ENCODE peak calls at places on chromosomes 11 and 22, in ten cellular contexts. One of them, this sample, is unnamed.

GRCh38 chr11:58829736-58830135 is 14.8 kb downstream of the GLYATL2 start:
- DNase-seq in left cardiac atrium: no peak
- DNase-seq in EH: peak; percentile 72
- DNase-seq in A172: no peak
- DNase-seq in NCI-H1417: no peak
- DNase-seq in progenitor cell of endocrine pancreas: no peak
- DNase-seq in T-helper 9 cell: no peak
- DNase-seq in lung: no peak
- DNase-seq in activated T-cell treated with anti-CD3 and anti-CD28 coated beads, Interleukin-2, amount 50 U/mL, for 72 hours: no peak
- DNase-seq in right lobe of liver: no peak
- DNase-seq in this sample: no peak

GRCh38 chr11:134275534-134276395 is at the start of gene GLB1L3:
- DNase-seq in left cardiac atrium: no peak
- DNase-seq in EH: peak; percentile 26
- DNase-seq in A172: no peak
- DNase-seq in NCI-H1417: peak; percentile 70
- DNase-seq in progenitor cell of endocrine pancreas: peak; percentile 22
- DNase-seq in T-helper 9 cell: peak; percentile 65
- DNase-seq in lung: no peak
- DNase-seq in activated T-cell treated with anti-CD3 and anti-CD28 coated beads, Interleukin-2, amount 50 U/mL, for 72 hours: peak; percentile 83
- DNase-seq in right lobe of liver: peak; percentile 40
- DNase-seq in this sample: peak; percentile 44

GRCh38 chr11:18312663-18313420 is 9.1 kb downstream of the HPS5 start:
- DNase-seq in left cardiac atrium: no peak
- DNase-seq in EH: peak; percentile 90
- DNase-seq in A172: peak; percentile 31
- DNase-seq in NCI-H1417: no peak
- DNase-seq in progenitor cell of endocrine pancreas: no peak
- DNase-seq in T-helper 9 cell: no peak
- DNase-seq in lung: no peak
- DNase-seq in activated T-cell treated with anti-CD3 and anti-CD28 coated beads, Interleukin-2, amount 50 U/mL, for 72 hours: no peak
- DNase-seq in right lobe of liver: no peak
- DNase-seq in this sample: no peak

GRCh38 chr11:19736831-19737230 is 24.2 kb downstream of the NAV2 start:
- DNase-seq in left cardiac atrium: no peak
- DNase-seq in EH: no peak
- DNase-seq in A172: no peak
- DNase-seq in NCI-H1417: no peak
- DNase-seq in progenitor cell of endocrine pancreas: no peak
- DNase-seq in T-helper 9 cell: no peak
- DNase-seq in lung: no peak
- DNase-seq in activated T-cell treated with anti-CD3 and anti-CD28 coated beads, Interleukin-2, amount 50 U/mL, for 72 hours: no peak
- DNase-seq in right lobe of liver: no peak
- DNase-seq in this sample: no peak

GRCh38 chr22:17570851-17571631 is 7.7 kb downstream of the SLC25A18 start:
- DNase-seq in left cardiac atrium: peak; percentile 90
- DNase-seq in EH: peak; percentile 92
- DNase-seq in A172: no peak
- DNase-seq in NCI-H1417: no peak
- DNase-seq in progenitor cell of endocrine pancreas: no peak
- DNase-seq in T-helper 9 cell: no peak
- DNase-seq in lung: peak; percentile 65
- DNase-seq in activated T-cell treated with anti-CD3 and anti-CD28 coated beads, Interleukin-2, amount 50 U/mL, for 72 hours: no peak
- DNase-seq in right lobe of liver: peak; percentile 63
- DNase-seq in this sample: no peak

GRCh38 chr11:73393479-73394415 is 17.5 kb downstream of the RELT start:
- DNase-seq in left cardiac atrium: peak; percentile 72
- DNase-seq in EH: peak; percentile 84
- DNase-seq in A172: peak; percentile 85
- DNase-seq in NCI-H1417: peak; percentile 80
- DNase-seq in progenitor cell of endocrine pancreas: peak; percentile 58
- DNase-seq in T-helper 9 cell: peak; percentile 53
- DNase-seq in lung: peak; percentile 76
- DNase-seq in activated T-cell treated with anti-CD3 and anti-CD28 coated beads, Interleukin-2, amount 50 U/mL, for 72 hours: peak; percentile 65
- DNase-seq in right lobe of liver: peak; percentile 68
- DNase-seq in this sample: peak; percentile 41

GRCh38 chr22:27775087-27775697 is 26.4 kb downstream of the MN1 start:
- DNase-seq in left cardiac atrium: peak; percentile 56
- DNase-seq in EH: peak; percentile 9
- DNase-seq in A172: peak; percentile 31
- DNase-seq in NCI-H1417: no peak
- DNase-seq in progenitor cell of endocrine pancreas: no peak
- DNase-seq in T-helper 9 cell: no peak
- DNase-seq in lung: no peak
- DNase-seq in activated T-cell treated with anti-CD3 and anti-CD28 coated beads, Interleukin-2, amount 50 U/mL, for 72 hours: no peak
- DNase-seq in right lobe of liver: no peak
- DNase-seq in this sample: no peak

GRCh38 chr11:102070766-102071165 is 23.5 kb downstream of the CFAP300 start:
- DNase-seq in left cardiac atrium: no peak
- DNase-seq in EH: no peak
- DNase-seq in A172: no peak
- DNase-seq in NCI-H1417: no peak
- DNase-seq in progenitor cell of endocrine pancreas: no peak
- DNase-seq in T-helper 9 cell: no peak
- DNase-seq in lung: no peak
- DNase-seq in activated T-cell treated with anti-CD3 and anti-CD28 coated beads, Interleukin-2, amount 50 U/mL, for 72 hours: no peak
- DNase-seq in right lobe of liver: no peak
- DNase-seq in this sample: no peak

GRCh38 chr22:25404923-25405853 is 159.3 kb upstream of the GRK3 start:
- DNase-seq in left cardiac atrium: peak; percentile 86
- DNase-seq in EH: peak; percentile 80
- DNase-seq in A172: no peak
- DNase-seq in NCI-H1417: peak; percentile 60
- DNase-seq in progenitor cell of endocrine pancreas: peak; percentile 48
- DNase-seq in T-helper 9 cell: peak; percentile 49
- DNase-seq in lung: peak; percentile 74
- DNase-seq in activated T-cell treated with anti-CD3 and anti-CD28 coated beads, Interleukin-2, amount 50 U/mL, for 72 hours: peak; percentile 81
- DNase-seq in right lobe of liver: peak; percentile 88
- DNase-seq in this sample: peak; percentile 32

GRCh38 chr11:111770581-111771134 is 4.5 kb upstream of the PPP2R1B start:
- DNase-seq in left cardiac atrium: no peak
- DNase-seq in EH: no peak
- DNase-seq in A172: no peak
- DNase-seq in NCI-H1417: no peak
- DNase-seq in progenitor cell of endocrine pancreas: no peak
- DNase-seq in T-helper 9 cell: no peak
- DNase-seq in lung: no peak
- DNase-seq in activated T-cell treated with anti-CD3 and anti-CD28 coated beads, Interleukin-2, amount 50 U/mL, for 72 hours: no peak
- DNase-seq in right lobe of liver: no peak
- DNase-seq in this sample: no peak

GRCh38 chr11:132962026-132962425 is 570.3 kb downstream of the OPCML start:
- DNase-seq in left cardiac atrium: no peak
- DNase-seq in EH: peak; percentile 96
- DNase-seq in A172: peak; percentile 35
- DNase-seq in NCI-H1417: peak; percentile 45
- DNase-seq in progenitor cell of endocrine pancreas: no peak
- DNase-seq in T-helper 9 cell: no peak
- DNase-seq in lung: no peak
- DNase-seq in activated T-cell treated with anti-CD3 and anti-CD28 coated beads, Interleukin-2, amount 50 U/mL, for 72 hours: no peak
- DNase-seq in right lobe of liver: no peak
- DNase-seq in this sample: no peak

GRCh38 chr11:30585067-30585891 is 874 bp downstream of the MPPED2 start:
- DNase-seq in left cardiac atrium: peak; percentile 25
- DNase-seq in EH: no peak
- DNase-seq in A172: no peak
- DNase-seq in NCI-H1417: peak; percentile 72
- DNase-seq in progenitor cell of endocrine pancreas: peak; percentile 39
- DNase-seq in T-helper 9 cell: no peak
- DNase-seq in lung: no peak
- DNase-seq in activated T-cell treated with anti-CD3 and anti-CD28 coated beads, Interleukin-2, amount 50 U/mL, for 72 hours: peak; percentile 16
- DNase-seq in right lobe of liver: peak; percentile 41
- DNase-seq in this sample: no peak

GRCh38 chr22:49188091-49188490 is 639.6 kb downstream of the BRD1 start:
- DNase-seq in left cardiac atrium: no peak
- DNase-seq in EH: no peak
- DNase-seq in A172: no peak
- DNase-seq in NCI-H1417: no peak
- DNase-seq in progenitor cell of endocrine pancreas: no peak
- DNase-seq in T-helper 9 cell: no peak
- DNase-seq in lung: no peak
- DNase-seq in activated T-cell treated with anti-CD3 and anti-CD28 coated beads, Interleukin-2, amount 50 U/mL, for 72 hours: no peak
- DNase-seq in right lobe of liver: no peak
- DNase-seq in this sample: no peak

GRCh38 chr22:17952273-17952801 is 72.0 kb downstream of the MICAL3 start:
- DNase-seq in left cardiac atrium: no peak
- DNase-seq in EH: no peak
- DNase-seq in A172: no peak
- DNase-seq in NCI-H1417: no peak
- DNase-seq in progenitor cell of endocrine pancreas: no peak
- DNase-seq in T-helper 9 cell: no peak
- DNase-seq in lung: no peak
- DNase-seq in activated T-cell treated with anti-CD3 and anti-CD28 coated beads, Interleukin-2, amount 50 U/mL, for 72 hours: no peak
- DNase-seq in right lobe of liver: peak; percentile 63
- DNase-seq in this sample: no peak

GRCh38 chr11:6315811-6316425 is 4.4 kb downstream of the CAVIN3 start:
- DNase-seq in left cardiac atrium: peak; percentile 66
- DNase-seq in EH: peak; percentile 71
- DNase-seq in A172: peak; percentile 59
- DNase-seq in NCI-H1417: peak; percentile 76
- DNase-seq in progenitor cell of endocrine pancreas: peak; percentile 29
- DNase-seq in T-helper 9 cell: no peak
- DNase-seq in lung: peak; percentile 53
- DNase-seq in activated T-cell treated with anti-CD3 and anti-CD28 coated beads, Interleukin-2, amount 50 U/mL, for 72 hours: peak; percentile 43
- DNase-seq in right lobe of liver: peak; percentile 48
- DNase-seq in this sample: peak; percentile 22

GRCh38 chr11:17263803-17264202 is 12.7 kb upstream of the NUCB2 start:
- DNase-seq in left cardiac atrium: no peak
- DNase-seq in EH: peak; percentile 56
- DNase-seq in A172: peak; percentile 58
- DNase-seq in NCI-H1417: no peak
- DNase-seq in progenitor cell of endocrine pancreas: no peak
- DNase-seq in T-helper 9 cell: no peak
- DNase-seq in lung: no peak
- DNase-seq in activated T-cell treated with anti-CD3 and anti-CD28 coated beads, Interleukin-2, amount 50 U/mL, for 72 hours: no peak
- DNase-seq in right lobe of liver: no peak
- DNase-seq in this sample: no peak

GRCh38 chr22:25764270-25765015 is 22.5 kb downstream of the MYO18B start:
- DNase-seq in left cardiac atrium: no peak
- DNase-seq in EH: no peak
- DNase-seq in A172: no peak
- DNase-seq in NCI-H1417: no peak
- DNase-seq in progenitor cell of endocrine pancreas: no peak
- DNase-seq in T-helper 9 cell: no peak
- DNase-seq in lung: no peak
- DNase-seq in activated T-cell treated with anti-CD3 and anti-CD28 coated beads, Interleukin-2, amount 50 U/mL, for 72 hours: no peak
- DNase-seq in right lobe of liver: no peak
- DNase-seq in this sample: no peak

GRCh38 chr11:32426819-32427615 is 8.3 kb downstream of the WT1 start:
- DNase-seq in left cardiac atrium: peak; percentile 80
- DNase-seq in EH: no peak
- DNase-seq in A172: no peak
- DNase-seq in NCI-H1417: no peak
- DNase-seq in progenitor cell of endocrine pancreas: peak; percentile 33
- DNase-seq in T-helper 9 cell: no peak
- DNase-seq in lung: no peak
- DNase-seq in activated T-cell treated with anti-CD3 and anti-CD28 coated beads, Interleukin-2, amount 50 U/mL, for 72 hours: no peak
- DNase-seq in right lobe of liver: no peak
- DNase-seq in this sample: no peak

GRCh38 chr11:17353228-17354021 is 1.8 kb downstream of the NCR3LG1 start:
- DNase-seq in left cardiac atrium: peak; percentile 89
- DNase-seq in EH: peak; percentile 82
- DNase-seq in A172: peak; percentile 52
- DNase-seq in NCI-H1417: peak; percentile 88
- DNase-seq in progenitor cell of endocrine pancreas: peak; percentile 40
- DNase-seq in T-helper 9 cell: peak; percentile 29
- DNase-seq in lung: peak; percentile 64
- DNase-seq in activated T-cell treated with anti-CD3 and anti-CD28 coated beads, Interleukin-2, amount 50 U/mL, for 72 hours: peak; percentile 63
- DNase-seq in right lobe of liver: peak; percentile 81
- DNase-seq in this sample: peak; percentile 13

GRCh38 chr22:48640890-48641771 is 1186.5 kb downstream of the BRD1 start:
- DNase-seq in left cardiac atrium: no peak
- DNase-seq in EH: no peak
- DNase-seq in A172: no peak
- DNase-seq in NCI-H1417: no peak
- DNase-seq in progenitor cell of endocrine pancreas: no peak
- DNase-seq in T-helper 9 cell: no peak
- DNase-seq in lung: no peak
- DNase-seq in activated T-cell treated with anti-CD3 and anti-CD28 coated beads, Interleukin-2, amount 50 U/mL, for 72 hours: no peak
- DNase-seq in right lobe of liver: no peak
- DNase-seq in this sample: no peak

GRCh38 chr22:29625090-29625825 is 21.8 kb downstream of the NF2 start:
- DNase-seq in left cardiac atrium: peak; percentile 53
- DNase-seq in EH: peak; percentile 88
- DNase-seq in A172: peak; percentile 79
- DNase-seq in NCI-H1417: peak; percentile 62
- DNase-seq in progenitor cell of endocrine pancreas: no peak
- DNase-seq in T-helper 9 cell: peak; percentile 8
- DNase-seq in lung: peak; percentile 36
- DNase-seq in activated T-cell treated with anti-CD3 and anti-CD28 coated beads, Interleukin-2, amount 50 U/mL, for 72 hours: peak; percentile 32
- DNase-seq in right lobe of liver: peak; percentile 39
- DNase-seq in this sample: no peak

GRCh38 chr22:44192098-44192810 is 11.5 kb downstream of the PARVG start:
- DNase-seq in left cardiac atrium: no peak
- DNase-seq in EH: peak; percentile 11
- DNase-seq in A172: peak; percentile 36
- DNase-seq in NCI-H1417: peak; percentile 1
- DNase-seq in progenitor cell of endocrine pancreas: no peak
- DNase-seq in T-helper 9 cell: no peak
- DNase-seq in lung: no peak
- DNase-seq in activated T-cell treated with anti-CD3 and anti-CD28 coated beads, Interleukin-2, amount 50 U/mL, for 72 hours: peak; percentile 74
- DNase-seq in right lobe of liver: no peak
- DNase-seq in this sample: no peak

GRCh38 chr11:45021001-45021400 is 70.3 kb upstream of the TP53I11 start:
- DNase-seq in left cardiac atrium: no peak
- DNase-seq in EH: peak; percentile 11
- DNase-seq in A172: no peak
- DNase-seq in NCI-H1417: no peak
- DNase-seq in progenitor cell of endocrine pancreas: no peak
- DNase-seq in T-helper 9 cell: no peak
- DNase-seq in lung: no peak
- DNase-seq in activated T-cell treated with anti-CD3 and anti-CD28 coated beads, Interleukin-2, amount 50 U/mL, for 72 hours: no peak
- DNase-seq in right lobe of liver: no peak
- DNase-seq in this sample: no peak

GRCh38 chr11:65616575-65617001 is 1.0 kb downstream of the PCNX3 start:
- DNase-seq in left cardiac atrium: no peak
- DNase-seq in EH: no peak
- DNase-seq in A172: no peak
- DNase-seq in NCI-H1417: no peak
- DNase-seq in progenitor cell of endocrine pancreas: no peak
- DNase-seq in T-helper 9 cell: no peak
- DNase-seq in lung: no peak
- DNase-seq in activated T-cell treated with anti-CD3 and anti-CD28 coated beads, Interleukin-2, amount 50 U/mL, for 72 hours: peak; percentile 35
- DNase-seq in right lobe of liver: no peak
- DNase-seq in this sample: no peak

GRCh38 chr22:23913661-23914353 is 19.6 kb downstream of the MIF start:
- DNase-seq in left cardiac atrium: peak; percentile 100
- DNase-seq in EH: peak; percentile 99
- DNase-seq in A172: peak; percentile 94
- DNase-seq in NCI-H1417: peak; percentile 98
- DNase-seq in progenitor cell of endocrine pancreas: peak; percentile 98
- DNase-seq in T-helper 9 cell: peak; percentile 95
- DNase-seq in lung: peak; percentile 100
- DNase-seq in activated T-cell treated with anti-CD3 and anti-CD28 coated beads, Interleukin-2, amount 50 U/mL, for 72 hours: peak; percentile 100
- DNase-seq in right lobe of liver: peak; percentile 100
- DNase-seq in this sample: peak; percentile 97

GRCh38 chr22:42396621-42397331 is 35.4 kb downstream of the NFAM1 start:
- DNase-seq in left cardiac atrium: no peak
- DNase-seq in EH: no peak
- DNase-seq in A172: no peak
- DNase-seq in NCI-H1417: no peak
- DNase-seq in progenitor cell of endocrine pancreas: no peak
- DNase-seq in T-helper 9 cell: no peak
- DNase-seq in lung: no peak
- DNase-seq in activated T-cell treated with anti-CD3 and anti-CD28 coated beads, Interleukin-2, amount 50 U/mL, for 72 hours: no peak
- DNase-seq in right lobe of liver: no peak
- DNase-seq in this sample: no peak

GRCh38 chr11:109197656-109198055 is 224.3 kb upstream of the C11orf87 start:
- DNase-seq in left cardiac atrium: no peak
- DNase-seq in EH: peak; percentile 64
- DNase-seq in A172: no peak
- DNase-seq in NCI-H1417: no peak
- DNase-seq in progenitor cell of endocrine pancreas: no peak
- DNase-seq in T-helper 9 cell: no peak
- DNase-seq in lung: no peak
- DNase-seq in activated T-cell treated with anti-CD3 and anti-CD28 coated beads, Interleukin-2, amount 50 U/mL, for 72 hours: no peak
- DNase-seq in right lobe of liver: no peak
- DNase-seq in this sample: peak; percentile 32

GRCh38 chr11:118171274-118172062 is 5.0 kb downstream of the SCN2B start:
- DNase-seq in left cardiac atrium: peak; percentile 78
- DNase-seq in EH: peak; percentile 56
- DNase-seq in A172: peak; percentile 2
- DNase-seq in NCI-H1417: peak; percentile 91
- DNase-seq in progenitor cell of endocrine pancreas: peak; percentile 60
- DNase-seq in T-helper 9 cell: peak; percentile 69
- DNase-seq in lung: peak; percentile 72
- DNase-seq in activated T-cell treated with anti-CD3 and anti-CD28 coated beads, Interleukin-2, amount 50 U/mL, for 72 hours: peak; percentile 79
- DNase-seq in right lobe of liver: peak; percentile 70
- DNase-seq in this sample: no peak

This sample was measured in KG1.